ENCODE peak calls at places on chromosomes 1 and 21, in nine cellular contexts. B is NCI-H1417; R is NCI-H1092 treated with DMSO at 0.1 percent for 48 hours; X is activated CD4-positive, alpha-beta T cell treated with anti-CD3 and anti-CD28 coated beads, Interleukin-2, amount 10 ng/mL, durations not matched to agents 7 days and 5 days; Y is H9; M is ELR; C is dorsolateral prefrontal cortex; G is stimulated activated CD8-positive, alpha-beta memory T cell treated with anti-CD3 and anti-CD28 coated beads, Interleukin-7, amount 100 ng/mL, for 24 hours; V is mesendoderm. Q is an unnamed sample.

GRCh38 chr1:109718495-109718894 is 6.4 kb downstream of the GSTM5 start:
- DNase-seq in X (no peak), B (no peak), C (no peak), G (no peak), M (peak; percentile 66), R (peak; percentile 3), Y (no peak), V (peak; percentile 69), Q (no peak)

GRCh38 chr1:31127266-31127665 is 61.7 kb upstream of the PUM1 start:
- DNase-seq in B (no peak), C (no peak), R (no peak), G (no peak), M (no peak), V (no peak), X (no peak), Y (no peak), Q (no peak)

GRCh38 chr1:172040466-172040865 is 199.2 kb downstream of the DNM3 start:
- DNase-seq in B (no peak), C (no peak), X (no peak), Y (no peak), R (no peak), G (no peak), M (peak; percentile 89), V (no peak), Q (no peak)

GRCh38 chr1:21149862-21150432 is 26.8 kb downstream of the EIF4G3 start:
- DNase-seq in Y (no peak), V (peak; percentile 94), B (no peak), C (no peak), X (no peak), G (no peak), M (peak; percentile 95), R (no peak), Q (no peak)

GRCh38 chr1:226643701-226644540 is 95.2 kb downstream of the ITPKB start:
- DNase-seq in V (no peak), C (no peak), B (no peak), Y (no peak), X (peak; percentile 45), M (no peak), G (no peak), R (no peak), Q (no peak)

GRCh38 chr21:15728046-15728445 is 1.7 kb upstream of the USP25 start:
- DNase-seq in V (no peak), C (no peak), R (no peak), X (no peak), Y (no peak), B (no peak), G (no peak), M (no peak), Q (no peak)

GRCh38 chr21:31371715-31372114 is 27.7 kb upstream of the TIAM1 start:
- DNase-seq in R (no peak), B (no peak), V (no peak), X (no peak), Y (no peak), C (no peak), M (no peak), G (no peak), Q (no peak)

GRCh38 chr1:38745476-38746410 is 113.8 kb downstream of the RRAGC start:
- DNase-seq in V (no peak), X (no peak), Y (no peak), B (no peak), M (no peak), G (no peak), R (no peak), C (no peak), Q (no peak)

GRCh38 chr1:232793944-232794343 is 11.3 kb upstream of the MAP10 start:
- DNase-seq in Y (no peak), B (peak; percentile 71), V (no peak), X (peak; percentile 47), G (no peak), C (no peak), M (peak; percentile 46), R (peak; percentile 68), Q (no peak)

GRCh38 chr1:3688356-3688755 is 36.0 kb downstream of the TP73 start:
- DNase-seq in R (no peak), V (peak; percentile 57), B (peak; percentile 25), G (no peak), Y (peak; percentile 81), M (no peak), C (no peak), X (no peak), Q (no peak)

GRCh38 chr1:112396668-112397025 is 633 bp downstream of the CTTNBP2NL start:
- DNase-seq in Y (no peak), M (peak; percentile 62), G (no peak), B (peak; percentile 31), C (no peak), V (peak; percentile 51), X (no peak), R (peak; percentile 33), Q (no peak)